ENCODE peak calls at places on chromosome 22, in four cellular contexts. X is breast epithelium, S is spleen, T is IMR-90. Z is an unnamed sample.

GRCh38 chr22:35860087-35860733 is 142.5 kb downstream of the APOL5 start:
- DNase-seq in X (no peak), S (no peak), T (no peak), Z (no peak)

GRCh38 chr22:17836977-17837742 is 62.9 kb upstream of the BID start:
- DNase-seq in X (peak), S (no peak), T (no peak), Z (no peak)

GRCh38 chr22:36055376-36056310 is 27.0 kb upstream of the RBFOX2 start:
- DNase-seq in X (no peak), S (no peak), T (peak), Z (no peak)

GRCh38 chr22:30436196-30436595 is 10.6 kb downstream of the MTFP1 start:
- DNase-seq in X (no peak), S (no peak), T (no peak), Z (no peak)

GRCh38 chr22:23233746-23234408 is 53.6 kb downstream of the BCR start:
- DNase-seq in X (no peak), S (no peak), T (peak), Z (no peak)

GRCh38 chr22:30078320-30079311 is 1.6 kb upstream of the HORMAD2 start:
- DNase-seq in X (no peak), S (no peak), T (no peak), Z (no peak)

GRCh38 chr22:43974028-43974545 is 18.8 kb downstream of the SAMM50 start:
- DNase-seq in X (no peak), S (peak), T (no peak), Z (peak)

GRCh38 chr22:33659423-33659822 is 260.9 kb downstream of the LARGE1 start:
- DNase-seq in X (peak), S (no peak), T (no peak), Z (peak)

GRCh38 chr22:24156146-24156914 is 25.0 kb upstream of the SUSD2 start:
- DNase-seq in X (no peak), S (peak), T (peak), Z (no peak)

GRCh38 chr22:18987765-18988164 is 51.7 kb upstream of the PRODH start:
- DNase-seq in X (no peak), S (no peak), T (no peak), Z (no peak)

GRCh38 chr22:23076896-23077572 is 6.7 kb downstream of the GNAZ start:
- DNase-seq in X (no peak), S (no peak), T (no peak), Z (no peak)

GRCh38 chr22:48750826-48751440 is 1076.7 kb downstream of the BRD1 start:
- DNase-seq in X (no peak), S (no peak), T (no peak), Z (peak)

GRCh38 chr22:27585141-27585540 is 216.4 kb downstream of the MN1 start:
- DNase-seq in X (no peak), S (peak), T (no peak), Z (no peak)

GRCh38 chr22:31647921-31648320 is 14.1 kb downstream of the PISD start:
- DNase-seq in X (no peak), S (no peak), T (no peak), Z (no peak)

GRCh38 chr22:17726561-17727243 is 47.6 kb downstream of the BID start:
- DNase-seq in X (no peak), S (no peak), T (peak), Z (no peak)

GRCh38 chr22:35133702-35134395 is 67.9 kb downstream of the ISX start:
- DNase-seq in X (no peak), S (no peak), T (no peak), Z (no peak)

GRCh38 chr22:29208879-29209623 is 3.4 kb downstream of the EMID1 start:
- DNase-seq in X (no peak), S (peak), T (no peak), Z (no peak)

GRCh38 chr22:48758905-48759875 is 1068.5 kb downstream of the BRD1 start:
- DNase-seq in X (no peak), S (no peak), T (no peak), Z (peak)

GRCh38 chr22:22508274-22509176 is at the start of gene ZNF280B:
- DNase-seq in X (no peak), S (peak), T (peak), Z (peak)

GRCh38 chr22:34111210-34111824 is 191.0 kb upstream of the LARGE1 start:
- DNase-seq in X (no peak), S (no peak), T (no peak), Z (peak)

GRCh38 chr22:22940961-22941605 is 53.5 kb downstream of the IGLL5 start:
- DNase-seq in X (no peak), S (no peak), T (no peak), Z (peak)

GRCh38 chr22:17483670-17484372 is 79.5 kb upstream of the SLC25A18 start:
- DNase-seq in X (no peak), S (no peak), T (no peak), Z (no peak)

GRCh38 chr22:24938741-24939341 is 7.7 kb downstream of the LHFPL7 start:
- DNase-seq in X (no peak), S (no peak), T (peak), Z (no peak)

GRCh38 chr22:32309585-32310251 is 47.9 kb upstream of the RFPL3 start:
- DNase-seq in X (no peak), S (no peak), T (no peak), Z (no peak)

GRCh38 chr22:19765477-19766234 is 5.1 kb downstream of the TBX1 start:
- DNase-seq in X (no peak), S (no peak), T (no peak), Z (no peak)

GRCh38 chr22:19291218-19291579 is 320 bp downstream of the CLTCL1 start:
- DNase-seq in X (no peak), S (no peak), T (no peak), Z (peak)

GRCh38 chr22:31537019-31537535 is 40.7 kb downstream of the SFI1 start:
- DNase-seq in X (no peak), S (no peak), T (no peak), Z (peak)

GRCh38 chr22:33405194-33405593 is 347.0 kb upstream of the SYN3 start:
- DNase-seq in X (peak), S (no peak), T (no peak), Z (no peak)

GRCh38 chr22:23401910-23402274 is 178.2 kb downstream of the IGLL1 start:
- DNase-seq in X (no peak), S (peak), T (no peak), Z (no peak)

GRCh38 chr22:18965526-18966421 is 29.7 kb upstream of the PRODH start:
- DNase-seq in X (no peak), S (no peak), T (no peak), Z (peak)

GRCh38 chr22:28759861-28760560 is 12.5 kb upstream of the CCDC117 start:
- DNase-seq in X (no peak), S (peak), T (peak), Z (no peak)

GRCh38 chr22:33917744-33918406 is 2.4 kb downstream of the LARGE1 start:
- DNase-seq in X (no peak), S (no peak), T (peak), Z (no peak)

GRCh38 chr22:24054356-24054755 is 43.3 kb downstream of the CABIN1 start:
- DNase-seq in X (no peak), S (no peak), T (peak), Z (no peak)

GRCh38 chr22:26445577-26446275 is 16.7 kb downstream of the ASPHD2 start:
- DNase-seq in X (no peak), S (no peak), T (no peak), Z (no peak)

GRCh38 chr22:26446808-26447515 is 17.9 kb downstream of the ASPHD2 start:
- DNase-seq in X (no peak), S (no peak), T (no peak), Z (peak)

GRCh38 chr22:26448334-26448733 is 19.3 kb downstream of the ASPHD2 start:
- DNase-seq in X (no peak), S (no peak), T (no peak), Z (no peak)

GRCh38 chr22:26448941-26449340 is 19.9 kb downstream of the ASPHD2 start:
- DNase-seq in X (no peak), S (no peak), T (no peak), Z (no peak)

GRCh38 chr22:26447594-26448329 is 18.7 kb downstream of the ASPHD2 start:
- DNase-seq in X (no peak), S (no peak), T (no peak), Z (no peak)
- TF ChIP-seq POLR2A in X (no peak), S (no peak), T (no peak), Z (no peak)

GRCh38 chr22:42688241-42688913 is 32.3 kb downstream of the A4GALT start:
- DNase-seq in X (peak), S (no peak), T (peak), Z (peak)
- TF ChIP-seq POLR2A in X (no peak), S (no peak), T (no peak), Z (peak)

GRCh38 chr22:37805878-37806277 is 1.9 kb upstream of the GCAT start:
- DNase-seq in X (no peak), S (no peak), T (no peak), Z (no peak)
- TF ChIP-seq POLR2A in X (no peak), S (no peak), T (no peak), Z (no peak)

DNA sequence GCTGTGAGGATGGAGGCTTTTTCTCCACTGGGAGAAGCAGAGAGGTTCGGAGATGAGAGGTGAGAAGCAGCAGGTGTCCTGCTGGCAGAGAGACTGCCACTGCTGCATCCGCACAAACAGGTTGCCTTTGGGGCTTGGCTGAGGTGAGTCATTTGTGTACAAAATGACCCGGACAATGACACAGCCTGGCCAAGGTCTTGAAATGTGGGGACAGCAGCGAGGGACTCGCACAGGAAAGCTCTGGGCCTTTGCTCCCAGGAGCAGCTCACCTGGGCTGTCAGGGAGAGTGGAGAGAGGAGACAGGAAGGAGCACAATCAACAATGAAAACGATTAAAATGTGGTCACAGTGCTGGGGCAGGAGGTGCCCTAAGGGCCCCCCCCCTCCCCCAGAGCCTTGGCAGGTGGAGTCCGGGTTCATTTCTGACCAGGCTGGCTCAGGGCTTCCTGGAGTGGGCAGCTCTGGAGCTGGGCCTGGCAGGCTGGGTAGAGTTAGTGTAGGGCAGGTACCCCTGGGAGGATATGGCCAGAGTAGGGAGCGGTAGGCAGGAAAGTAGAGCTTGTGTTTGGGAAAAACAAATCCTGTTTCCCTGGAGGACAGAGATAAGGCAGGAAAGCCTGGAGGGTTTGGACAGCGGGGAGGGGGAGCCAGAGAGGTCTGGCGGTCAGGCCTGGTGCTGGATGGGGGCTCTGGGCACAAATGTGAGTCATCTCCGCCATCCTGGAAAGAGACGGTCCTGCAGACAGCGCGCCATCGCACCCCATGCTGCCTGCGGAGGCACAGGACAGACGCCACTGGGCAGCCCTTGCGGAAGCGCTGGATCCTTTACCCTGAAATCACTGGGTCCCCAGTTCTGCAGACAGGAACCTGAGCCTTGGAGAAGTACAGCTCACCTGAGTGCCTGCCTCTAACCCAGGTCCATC is 37.8 kb upstream of the CELSR1 start:
- DNase-seq in X (peak), S (peak), T (no peak), Z (peak)
- TF ChIP-seq POLR2A in X (no peak), S (no peak), T (no peak), Z (no peak)

GRCh38 chr22:38681784-38682335 is at the start of gene TOMM22:
- DNase-seq in X (peak), S (peak), T (peak), Z (peak)
- TF ChIP-seq POLR2A in X (peak), S (no peak), T (peak), Z (peak)

GRCh38 chr22:38793721-38794466 is at the start of gene DNAL4:
- DNase-seq in X (peak), S (peak), T (peak), Z (peak)
- TF ChIP-seq POLR2A in X (no peak), S (no peak), T (no peak), Z (no peak)

GRCh38 chr22:45309422-45310227 is at the start of gene FAM118A:
- DNase-seq in X (peak), S (peak), T (peak), Z (peak)
- TF ChIP-seq POLR2A in X (peak), S (peak), T (peak), Z (peak)

GRCh38 chr22:50258361-50259292 is 2.9 kb downstream of the MAPK12 start:
- DNase-seq in X (no peak), S (no peak), T (no peak), Z (no peak)
- TF ChIP-seq POLR2A in X (no peak), S (no peak), T (no peak), Z (no peak)

GRCh38 chr22:41528938-41529561 is 15.2 kb downstream of the POLR3H start:
- DNase-seq in X (no peak), S (no peak), T (no peak), Z (no peak)

GRCh38 chr22:41525450-41526225 is 18.6 kb downstream of the POLR3H start:
- DNase-seq in X (no peak), S (no peak), T (no peak), Z (no peak)

GRCh38 chr22:41528132-41528766 is 16.0 kb downstream of the POLR3H start:
- DNase-seq in X (no peak), S (no peak), T (no peak), Z (no peak)

GRCh38 chr22:41526226-41526531 is 18.1 kb downstream of the POLR3H start:
- DNase-seq in X (no peak), S (no peak), T (no peak), Z (no peak)

DNA sequence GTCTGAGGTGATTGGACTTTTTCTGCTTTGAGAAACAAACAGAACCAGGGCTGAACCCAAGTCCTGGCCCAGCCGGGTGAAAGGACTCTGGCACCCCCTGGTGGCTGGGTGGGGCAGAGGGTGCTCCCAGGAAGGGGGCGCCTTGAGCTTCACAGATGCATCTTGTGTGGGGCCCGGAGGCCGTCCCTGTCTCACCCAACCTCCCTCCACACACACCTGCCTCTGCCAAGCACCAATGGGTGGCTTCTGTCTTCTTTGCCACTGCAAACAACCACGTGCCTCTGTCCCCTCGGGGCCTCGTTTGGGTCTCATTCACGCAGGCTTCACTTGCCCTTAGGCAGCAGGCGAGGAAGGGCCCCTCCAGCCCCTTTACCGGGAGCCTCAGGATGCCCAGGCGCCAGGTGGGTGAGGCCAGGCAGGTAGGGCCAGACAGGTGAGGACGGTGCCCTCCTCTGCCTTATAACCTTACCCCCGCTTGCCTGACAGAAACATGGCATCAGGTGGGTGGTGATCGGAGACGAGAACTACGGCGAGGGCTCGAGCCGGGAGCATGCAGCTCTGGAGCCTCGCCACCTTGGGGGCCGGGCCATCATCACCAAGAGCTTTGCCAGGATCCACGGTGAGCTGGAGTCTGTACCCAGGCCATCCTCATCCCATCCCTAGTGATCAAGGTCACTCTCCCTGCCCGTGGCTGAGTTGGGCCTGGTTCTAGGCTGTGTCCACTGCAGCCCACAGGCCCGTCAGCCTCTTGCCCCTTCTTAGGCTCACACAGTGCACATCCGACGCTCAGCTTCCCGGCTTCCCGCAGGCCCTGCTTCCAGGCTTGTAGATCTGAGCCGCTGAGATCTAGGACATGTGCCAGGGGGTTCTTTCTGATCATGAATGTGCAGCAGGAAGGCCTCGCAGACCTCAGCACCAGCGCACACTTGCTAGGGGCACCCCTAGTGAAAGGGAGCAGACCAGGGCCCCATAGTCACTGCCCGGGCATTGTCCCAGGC is 17.2 kb downstream of the POLR3H start:
- DNase-seq in X (no peak), S (peak), T (peak), Z (peak)
- TF ChIP-seq POLR2A in X (no peak), S (no peak), T (no peak), Z (no peak)

DNA sequence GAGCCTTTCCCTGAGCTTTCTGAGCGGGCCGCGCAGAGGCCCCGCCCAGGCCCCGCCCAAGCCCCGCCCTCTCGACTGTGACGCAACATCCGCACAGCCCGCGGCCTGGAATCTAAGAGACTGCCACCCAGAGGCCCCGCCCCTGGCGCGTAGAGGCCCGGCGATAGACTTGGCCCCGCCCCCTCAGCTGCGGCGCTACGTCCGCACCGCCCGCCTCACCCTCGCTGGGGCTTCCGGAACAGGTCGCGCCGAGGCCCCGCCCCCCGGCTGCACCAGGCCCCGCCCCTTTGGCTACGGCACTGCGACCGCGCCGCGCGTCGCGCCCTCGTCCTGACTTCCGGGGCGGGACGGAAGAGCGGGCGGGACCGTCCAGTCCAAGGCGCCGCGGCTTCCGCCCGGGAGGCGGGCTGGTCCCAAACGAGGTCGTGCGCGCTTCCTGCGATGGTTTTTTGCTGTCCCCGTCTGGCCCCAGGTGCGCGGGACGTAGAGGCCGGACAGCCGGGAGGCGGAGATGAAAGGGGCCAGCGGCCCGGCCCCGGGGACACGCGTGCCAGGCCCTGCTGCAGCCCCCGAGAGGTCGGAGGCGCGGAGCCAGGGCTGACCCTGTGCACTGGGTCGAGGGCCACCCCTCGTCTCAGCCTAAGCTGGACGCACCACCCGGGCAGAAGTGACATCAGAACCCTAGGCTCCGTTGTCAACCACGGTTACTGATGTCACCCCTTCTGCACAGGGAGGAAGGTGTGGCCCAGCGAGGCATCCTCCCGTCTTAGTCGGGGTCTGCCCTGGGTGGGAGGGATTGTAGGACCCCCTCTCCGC is 59.0 kb upstream of the WNT7B start:
- DNase-seq in X (peak), S (peak), T (peak), Z (peak)
- TF ChIP-seq POLR2A in X (peak), S (peak), T (peak), Z (peak)